ENCODE peak calls at places on chromosomes 11 and 22, in six cellular contexts. G is testis; N is aorta; F is bronchial epithelial cell; L is adrenal gland; T is CD8-positive, alpha-beta memory T cell. W is an unnamed sample.

GRCh38 chr11:3111919-3112690 is 53.0 kb downstream of the OSBPL5 start:
- DNase-seq in L (no peak), G (no peak), N (no peak), T (peak), F (peak), W (no peak)

GRCh38 chr22:45254789-45255261 is 14.1 kb upstream of the KIAA0930 start:
- DNase-seq in G (no peak), N (no peak), T (no peak), L (no peak), F (no peak), W (no peak)

GRCh38 chr22:45997077-45997774 is 20.3 kb upstream of the WNT7B start:
- DNase-seq in N (peak), F (peak), L (peak), T (no peak), G (peak), W (peak)

GRCh38 chr11:43315966-43316365 is 4.2 kb downstream of the API5 start:
- DNase-seq in L (no peak), T (no peak), N (no peak), G (no peak), F (no peak), W (no peak)

GRCh38 chr11:134476435-134477021 is 64.5 kb upstream of the B3GAT1 start:
- DNase-seq in L (no peak), G (peak), T (no peak), N (no peak), F (no peak), W (no peak)

GRCh38 chr11:62645934-62646824 is at the start of gene GANAB:
- DNase-seq in N (peak), F (peak), T (peak), G (peak), L (peak), W (peak)

GRCh38 chr11:78168539-78169477 is 19.6 kb downstream of the KCTD21 start:
- DNase-seq in L (peak), G (peak), F (no peak), N (peak), T (no peak), W (peak)

GRCh38 chr11:85769758-85770157 is 41.2 kb downstream of the SYTL2 start:
- DNase-seq in N (no peak), F (no peak), T (no peak), L (no peak), G (no peak), W (no peak)

GRCh38 chr11:74321487-74322188 is 10.2 kb upstream of the P4HA3 start:
- DNase-seq in T (no peak), F (peak), N (no peak), L (peak), G (peak), W (no peak)

GRCh38 chr11:113387605-113388211 is at the start of gene ANKK1:
- DNase-seq in T (no peak), L (peak), F (peak), G (peak), N (no peak), W (no peak)

GRCh38 chr22:46547179-46547882 is 9.9 kb upstream of the CELSR1 start:
- DNase-seq in F (peak), N (peak), G (peak), T (no peak), L (peak), W (no peak)

GRCh38 chr11:131614514-131615085 is 244.2 kb downstream of the NTM start:
- DNase-seq in G (no peak), N (no peak), T (no peak), L (no peak), F (no peak), W (no peak)

GRCh38 chr22:38761202-38762162 is 5.7 kb upstream of the SUN2 start:
- DNase-seq in G (no peak), L (no peak), N (no peak), T (no peak), F (no peak), W (no peak)
- H3K4me3 ChIP-seq in G (no peak), L (no peak), N (no peak), T (no peak), F (no peak), W (no peak)

DNA sequence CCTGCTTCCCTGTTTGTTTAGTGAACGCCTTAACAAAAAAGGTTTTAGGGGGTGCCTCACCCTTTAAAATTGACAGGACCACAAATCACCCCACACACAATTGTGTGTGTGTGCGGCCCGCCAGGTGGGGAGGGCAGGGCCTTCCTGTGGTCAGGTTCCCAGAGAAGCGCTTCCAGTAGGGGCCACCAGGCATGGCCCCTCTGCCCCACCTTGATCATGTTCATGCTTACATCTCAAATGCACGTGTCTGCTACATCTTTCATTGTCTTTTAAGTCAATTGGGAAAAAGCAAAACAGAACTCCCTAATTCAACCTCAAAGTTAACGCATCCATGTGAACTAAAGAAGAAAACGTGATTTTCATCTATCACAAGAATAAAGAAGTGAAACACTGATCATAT is 1335.3 kb downstream of the TBC1D22A start:
- DNase-seq in T (no peak), F (no peak), G (no peak), L (no peak), N (no peak), W (no peak)
- H3K4me3 ChIP-seq in T (no peak), F (no peak), G (no peak), L (no peak), N (no peak), W (no peak)

GRCh38 chr11:70137383-70137782 is 59.3 kb downstream of the ANO1 start:
- DNase-seq in F (no peak), L (no peak), T (no peak), G (no peak), N (no peak), W (no peak)

GRCh38 chr11:70132641-70133040 is 54.5 kb downstream of the ANO1 start:
- DNase-seq in G (no peak), T (no peak), F (no peak), N (no peak), L (no peak), W (peak)

GRCh38 chr11:70134490-70134889 is 56.4 kb downstream of the ANO1 start:
- DNase-seq in T (no peak), N (no peak), L (no peak), F (no peak), G (no peak), W (no peak)

GRCh38 chr11:70133771-70134170 is 55.7 kb downstream of the ANO1 start:
- DNase-seq in F (no peak), N (no peak), T (no peak), L (no peak), G (no peak), W (peak)

DNA sequence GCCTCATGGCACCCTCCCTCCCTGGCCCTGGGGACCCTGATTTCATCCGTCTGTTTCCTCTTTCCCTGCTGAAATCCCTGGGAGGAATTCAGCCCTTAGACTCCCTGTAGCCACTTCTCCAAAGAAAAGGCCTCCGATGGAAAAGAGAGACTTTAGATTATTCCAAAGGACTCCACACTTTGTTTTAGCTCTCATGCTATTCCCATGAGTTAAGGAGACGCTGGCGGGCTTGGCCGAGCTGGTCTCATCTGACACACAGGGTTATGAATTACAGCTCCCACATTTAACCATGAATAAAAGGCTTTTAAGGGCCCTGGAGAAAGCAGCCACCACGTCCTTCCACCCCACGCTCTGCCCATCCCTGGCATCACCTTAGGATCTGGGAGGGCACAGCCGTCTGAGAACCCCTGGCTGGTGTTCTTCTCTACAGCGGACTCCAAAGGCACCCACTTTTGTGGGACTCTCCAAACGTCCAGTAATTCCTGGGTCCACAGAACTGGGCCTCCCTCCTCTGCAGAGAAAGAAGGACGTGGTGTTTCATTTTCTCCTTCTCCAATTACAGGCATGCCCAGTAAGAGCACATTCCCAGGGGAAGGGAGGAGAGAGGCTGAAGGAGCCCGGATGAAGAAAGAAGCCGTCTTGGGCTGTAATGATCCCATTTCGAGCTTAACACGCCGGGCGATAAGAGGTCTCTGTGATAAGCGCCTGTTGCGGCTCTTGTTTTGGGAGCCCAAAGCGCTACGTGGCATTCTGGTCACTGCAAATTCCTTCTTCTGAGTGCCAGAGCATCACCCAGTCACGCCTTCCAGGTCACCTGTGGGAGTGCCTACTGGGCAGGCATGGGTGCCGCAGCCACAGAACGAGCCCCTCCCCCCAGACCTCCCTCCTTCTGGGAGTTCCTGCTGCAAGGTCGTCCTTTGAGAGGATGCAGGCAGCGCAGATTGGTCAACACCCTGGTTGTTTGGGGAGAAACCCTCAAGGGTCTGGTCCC is 57.3 kb downstream of the ANO1 start:
- DNase-seq in G (no peak), F (no peak), L (no peak), N (no peak), T (no peak), W (peak)
- H3K4me3 ChIP-seq in G (peak), F (no peak), L (no peak), N (no peak), T (no peak), W (no peak)

GRCh38 chr11:86803136-86803535 is 2.8 kb downstream of the PRSS23 start:
- DNase-seq in G (no peak), N (no peak), F (peak), T (no peak), L (no peak), W (no peak)

GRCh38 chr11:86803641-86804040 is 3.3 kb downstream of the PRSS23 start:
- DNase-seq in N (no peak), L (no peak), T (no peak), G (no peak), F (peak), W (no peak)

GRCh38 chr11:86800956-86801264 is 568 bp downstream of the PRSS23 start:
- DNase-seq in F (no peak), N (no peak), T (no peak), L (no peak), G (no peak), W (no peak)

GRCh38 chr11:86802601-86803051 is 2.3 kb downstream of the PRSS23 start:
- DNase-seq in L (no peak), G (peak), N (no peak), T (no peak), F (peak), W (no peak)

GRCh38 chr11:86802146-86802545 is 1.8 kb downstream of the PRSS23 start:
- DNase-seq in T (no peak), N (no peak), G (no peak), L (no peak), F (peak), W (no peak)
- H3K4me3 ChIP-seq in T (no peak), N (peak), G (peak), L (no peak), F (peak), W (no peak)

GRCh38 chr22:42856179-42856864 is 751 bp downstream of the ARFGAP3 start:
- DNase-seq in T (no peak), F (peak), L (peak), G (peak), N (peak), W (peak)

GRCh38 chr22:42855726-42856125 is 1.3 kb downstream of the ARFGAP3 start:
- DNase-seq in F (no peak), N (no peak), L (no peak), T (no peak), G (no peak), W (peak)

GRCh38 chr22:42856865-42857704 is at the start of gene ARFGAP3:
- DNase-seq in F (peak), T (peak), L (peak), N (peak), G (peak), W (peak)

GRCh38 chr22:42857845-42858481 is 890 bp upstream of the ARFGAP3 start:
- DNase-seq in G (no peak), T (no peak), N (no peak), F (no peak), L (peak), W (peak)

DNA sequence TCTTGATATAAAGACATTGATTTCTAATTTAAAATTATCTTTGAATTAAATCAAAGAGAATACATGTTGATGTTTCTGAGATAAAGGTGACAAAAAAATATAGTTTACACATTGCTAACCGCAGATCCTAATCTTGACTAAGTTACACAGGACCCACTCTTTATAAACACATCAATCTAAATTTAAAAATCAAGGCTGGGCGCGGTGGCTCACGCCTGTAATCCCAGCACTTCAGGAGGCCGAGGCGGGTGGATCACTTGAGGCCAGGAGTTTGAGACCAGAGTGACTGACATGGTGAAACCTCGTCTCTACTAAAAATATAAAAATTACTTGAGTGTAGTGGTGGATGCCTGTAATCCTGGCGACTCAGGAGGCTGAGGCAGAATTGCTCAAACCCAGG is 1.9 kb downstream of the ARFGAP3 start:
- DNase-seq in L (no peak), T (no peak), F (no peak), G (no peak), N (no peak), W (no peak)
- H3K4me3 ChIP-seq in L (no peak), T (no peak), F (no peak), G (no peak), N (no peak), W (peak)

GRCh38 chr11:81705283-81705682 is 1028.4 kb downstream of the FAM181B start:
- DNase-seq in L (no peak), F (no peak), T (no peak), N (no peak), G (no peak), W (no peak)

GRCh38 chr11:81700061-81700460 is 1033.6 kb downstream of the FAM181B start:
- DNase-seq in T (no peak), G (no peak), L (no peak), F (no peak), N (no peak), W (no peak)
- H3K4me3 ChIP-seq in T (no peak), G (no peak), L (no peak), F (no peak), N (no peak), W (no peak)